ENCODE peak calls at places on chromosome 10, in seven cellular contexts. M, V, E, D, Q, J and I are unnamed samples.

GRCh38 chr10:133268532-133268931 is 8.1 kb downstream of the ADAM8 start:
- DNase-seq in V (no peak), M (no peak), E (no peak), J (no peak), Q (no peak), D (no peak), I (no peak)

GRCh38 chr10:48526846-48527505 is 77.9 kb downstream of the ARHGAP22 start:
- DNase-seq in D (no peak), E (no peak), V (no peak), Q (no peak), J (peak; percentile 1), M (no peak), I (no peak)

GRCh38 chr10:95243318-95243617 is 47.5 kb downstream of the PDLIM1 start:
- DNase-seq in M (no peak), E (no peak), Q (no peak), J (no peak), V (no peak), D (no peak), I (no peak)

GRCh38 chr10:9579110-9579705 is 1438.5 kb upstream of the CELF2 start:
- DNase-seq in Q (no peak), M (no peak), V (peak; percentile 63), J (no peak), E (no peak), D (no peak), I (no peak)

GRCh38 chr10:59968705-59969104 is 62.3 kb upstream of the CCDC6 start:
- DNase-seq in E (no peak), J (no peak), D (peak; percentile 29), V (no peak), Q (peak; percentile 24), M (no peak), I (no peak)

GRCh38 chr10:62590305-62590704 is 214.2 kb upstream of the ADO start:
- DNase-seq in M (no peak), J (no peak), Q (no peak), E (no peak), V (no peak), D (no peak), I (no peak)

GRCh38 chr10:88116491-88116890 is 253.1 kb downstream of the PTEN start:
- DNase-seq in M (no peak), Q (no peak), D (no peak), J (no peak), E (no peak), V (no peak), I (no peak)

GRCh38 chr10:87930929-87931835 is 67.8 kb downstream of the PTEN start:
- DNase-seq in V (no peak), E (no peak), J (no peak), D (no peak), M (no peak), Q (no peak), I (no peak)

GRCh38 chr10:44733743-44734488 is 177.2 kb upstream of the TMEM72 start:
- DNase-seq in E (no peak), Q (no peak), M (no peak), V (no peak), D (no peak), J (no peak), I (no peak)

GRCh38 chr10:96919785-96920425 is 87.8 kb downstream of the LCOR start:
- DNase-seq in M (no peak), Q (no peak), D (no peak), E (no peak), V (peak; percentile 13), J (no peak), I (no peak)

DNA sequence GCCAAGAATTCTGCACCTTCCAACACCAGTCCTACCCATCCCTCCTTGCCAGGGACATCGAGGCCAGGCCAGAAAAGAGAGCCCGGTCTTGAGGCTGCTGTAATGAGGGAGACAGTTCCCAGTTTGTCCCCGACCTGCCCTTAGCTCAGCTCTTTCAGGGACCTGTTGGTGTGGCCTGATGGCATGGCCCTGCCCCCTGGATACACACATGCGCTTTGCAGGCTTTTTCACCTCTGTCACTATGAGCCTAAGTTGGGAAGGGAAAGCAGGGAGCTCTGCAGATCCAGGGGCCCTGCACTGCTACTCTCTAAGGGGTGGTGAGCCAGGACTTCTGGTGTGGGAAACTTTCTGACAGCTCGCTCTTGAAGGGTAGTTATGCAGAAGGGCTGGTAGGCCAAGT is 2.1 kb downstream of the SCD start:
- DNase-seq in E (peak; percentile 43), J (no peak), D (no peak), V (no peak), Q (no peak), M (no peak), I (no peak)
- H3K4me1 ChIP-seq in E (peaks cover 45% of the 10 kb centered on the region), J (peaks cover 2% of the 10 kb centered on the region), D (peaks cover 21% of the 10 kb centered on the region), V (peaks cover 14% of the 10 kb centered on the region), Q (no peaks in the 10 kb centered on the region), M (peaks cover 10% of the 10 kb centered on the region), I (peaks cover 51% of the 10 kb centered on the region)

GRCh38 chr10:114499630-114500190 is 95.4 kb upstream of the AFAP1L2 start:
- DNase-seq in D (no peak), V (no peak), M (peak; percentile 75), J (no peak), E (no peak), Q (peak; percentile 87), I (no peak)

GRCh38 chr10:114500643-114501042 is 96.3 kb upstream of the AFAP1L2 start:
- DNase-seq in V (no peak), Q (no peak), M (no peak), D (no peak), J (no peak), E (no peak), I (no peak)

GRCh38 chr10:114502071-114502470 is 97.8 kb upstream of the AFAP1L2 start:
- DNase-seq in Q (no peak), M (no peak), J (no peak), V (no peak), D (no peak), E (no peak), I (no peak)

GRCh38 chr10:114499120-114499519 is 94.8 kb upstream of the AFAP1L2 start:
- DNase-seq in Q (no peak), E (no peak), V (no peak), D (no peak), J (no peak), M (no peak), I (no peak)

GRCh38 chr10:114501650-114502049 is 97.3 kb upstream of the AFAP1L2 start:
- DNase-seq in Q (no peak), M (no peak), V (no peak), E (no peak), J (no peak), D (no peak), I (no peak)
- TF ChIP-seq CTCF in Q (peak; percentile 34), M (no peak), V (no peak), E (no peak), J (no peak), D (no peak), I (no peak)

GRCh38 chr10:103551619-103552602 is 58.4 kb downstream of the NEURL1 start:
- DNase-seq in E (no peak), M (no peak), Q (no peak), V (no peak), D (no peak), J (no peak), I (no peak)
- H3K27me3 ChIP-seq in E (no peaks in the 10 kb centered on the region), M (no peaks in the 10 kb centered on the region), Q (no peaks in the 10 kb centered on the region), V (peaks cover 28% of the 10 kb centered on the region), D (no peaks in the 10 kb centered on the region), J (peaks cover 2% of the 10 kb centered on the region), I (peaks cover 5% of the 10 kb centered on the region)

GRCh38 chr10:79400567-79401004 is 44.8 kb downstream of the ZCCHC24 start:
- DNase-seq in Q (peak; percentile 49), E (peak; percentile 76), M (peak; percentile 40), V (no peak), J (peak; percentile 60), D (no peak), I (peak; percentile 87)
- H3K4me1 ChIP-seq in Q (peaks cover 75% of the 10 kb centered on the region), E (peaks cover 73% of the 10 kb centered on the region), M (peaks cover 82% of the 10 kb centered on the region), V (peaks cover 72% of the 10 kb centered on the region), J (peaks cover 6% of the 10 kb centered on the region), D (peaks cover 21% of the 10 kb centered on the region), I (peaks cover 71% of the 10 kb centered on the region)

GRCh38 chr10:85175635-85176034 is 847.2 kb downstream of the CCSER2 start:
- DNase-seq in M (no peak), D (no peak), V (no peak), Q (no peak), E (peak; percentile 2), J (peak; percentile 40), I (no peak)
- TF ChIP-seq CTCF in M (no peak), D (no peak), V (no peak), Q (no peak), E (no peak), J (peak; percentile 43), I (no peak)

DNA sequence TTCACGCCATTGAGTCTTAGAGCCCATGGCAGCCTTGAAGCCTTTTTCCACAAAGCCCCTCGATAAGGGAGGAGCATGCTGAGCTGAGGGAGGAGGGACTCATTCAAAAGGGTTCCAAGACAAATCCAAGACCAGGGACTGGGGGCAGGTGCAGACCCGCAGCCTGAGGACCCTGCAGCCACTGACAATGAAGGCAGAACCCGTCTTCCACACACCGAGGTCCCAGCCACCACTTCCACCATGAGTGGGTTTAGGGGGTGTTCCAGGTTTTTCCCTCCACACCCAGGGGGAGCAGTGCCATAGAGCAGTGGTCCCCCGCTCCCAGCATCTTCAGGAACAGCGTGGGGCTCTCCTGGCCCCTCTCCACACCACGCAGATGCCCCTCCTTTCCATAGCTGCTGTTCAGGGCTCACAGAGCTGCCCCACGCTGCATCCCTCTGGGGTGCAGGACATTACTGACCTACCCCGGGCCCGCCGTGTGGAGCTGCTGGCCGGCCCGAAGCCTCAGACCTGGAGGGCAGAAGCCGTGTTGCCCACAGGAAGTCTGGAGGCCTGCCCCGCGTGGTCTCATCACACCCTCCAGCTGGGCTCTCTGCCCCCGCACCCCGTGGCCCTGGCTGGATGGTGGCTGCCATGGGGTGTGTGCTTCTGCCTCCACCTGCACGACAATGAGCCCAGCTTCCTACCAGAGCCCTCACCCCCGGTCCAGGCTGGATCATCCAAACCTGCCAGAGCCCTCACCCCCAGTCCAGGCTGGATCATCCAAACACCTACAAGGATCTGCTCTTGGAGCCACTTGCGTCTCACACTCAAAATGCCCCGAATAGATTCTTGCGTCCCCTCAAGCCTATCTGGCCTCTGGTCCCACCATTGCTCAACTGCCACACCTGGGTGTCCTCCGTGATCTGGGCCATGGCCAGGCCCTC is 220.0 kb upstream of the TCERG1L start:
- DNase-seq in E (no peak), V (no peak), M (no peak), D (no peak), J (no peak), Q (no peak), I (no peak)
- H3K27me3 ChIP-seq in E (no peaks in the 10 kb centered on the region), V (no peaks in the 10 kb centered on the region), M (no peaks in the 10 kb centered on the region), D (no peaks in the 10 kb centered on the region), J (no peaks in the 10 kb centered on the region), Q (no peaks in the 10 kb centered on the region), I (peaks cover 5% of the 10 kb centered on the region)

GRCh38 chr10:35192645-35193249 is 66.1 kb downstream of the CREM start:
- DNase-seq in Q (no peak), V (no peak), D (no peak), M (no peak), J (no peak), E (no peak), I (no peak)
- H3K4me1 ChIP-seq in Q (no peaks in the 10 kb centered on the region), V (peaks cover 3% of the 10 kb centered on the region), D (peaks cover 12% of the 10 kb centered on the region), M (peaks cover 5% of the 10 kb centered on the region), J (peaks cover 2% of the 10 kb centered on the region), E (peaks cover 28% of the 10 kb centered on the region), I (peaks cover 46% of the 10 kb centered on the region)

GRCh38 chr10:114851336-114851735 is 29.8 kb downstream of the FHIP2A start:
- DNase-seq in M (no peak), V (no peak), J (no peak), Q (no peak), D (no peak), E (no peak), I (no peak)

GRCh38 chr10:114849674-114850073 is 28.1 kb downstream of the FHIP2A start:
- DNase-seq in V (no peak), D (no peak), M (no peak), J (no peak), Q (no peak), E (no peak), I (no peak)

GRCh38 chr10:114850126-114850525 is 28.5 kb downstream of the FHIP2A start:
- DNase-seq in V (no peak), J (no peak), Q (no peak), E (no peak), M (no peak), D (no peak), I (no peak)

GRCh38 chr10:114845978-114846693 is 24.6 kb downstream of the FHIP2A start:
- DNase-seq in E (no peak), J (no peak), M (no peak), Q (no peak), D (no peak), V (no peak), I (no peak)
- TF ChIP-seq CTCF in E (no peak), J (no peak), M (no peak), Q (no peak), D (no peak), V (no peak), I (no peak)